ENCODE peak calls at places on chromosomes 1 and 21, in five cellular contexts. One of them, this sample, is unnamed.

GRCh38 chr1:156845055-156845952 is 13.6 kb downstream of the INSRR start:
- DNase-seq in H1: peak; percentile 76
- DNase-seq in IMR-90: no peak
- DNase-seq in H9: peak; percentile 57
- DNase-seq in neuronal stem cell: no peak
- DNase-seq in this sample: no peak

GRCh38 chr1:46102769-46103476 is 29.5 kb downstream of the PIK3R3 start:
- DNase-seq in H1: no peak
- DNase-seq in H9: no peak
- DNase-seq in IMR-90: peak; percentile 29
- DNase-seq in neuronal stem cell: no peak
- DNase-seq in this sample: no peak

GRCh38 chr1:117105003-117105402 is 16.5 kb downstream of the TRIM45 start:
- DNase-seq in H9: no peak
- DNase-seq in IMR-90: peak; percentile 62
- DNase-seq in H1: no peak
- DNase-seq in neuronal stem cell: no peak
- DNase-seq in this sample: peak; percentile 25

GRCh38 chr1:35407743-35408142 is 139.2 kb downstream of the ZMYM4 start:
- DNase-seq in neuronal stem cell: no peak
- DNase-seq in H1: no peak
- DNase-seq in H9: no peak
- DNase-seq in IMR-90: no peak
- DNase-seq in this sample: no peak

GRCh38 chr1:14901371-14901954 is 252.1 kb upstream of the TMEM51 start:
- DNase-seq in IMR-90: no peak
- DNase-seq in H1: no peak
- DNase-seq in H9: no peak
- DNase-seq in neuronal stem cell: no peak
- DNase-seq in this sample: no peak

GRCh38 chr1:228515200-228515834 is 28.1 kb downstream of the RNF187 start:
- DNase-seq in neuronal stem cell: peak; percentile 33
- DNase-seq in IMR-90: peak; percentile 58
- DNase-seq in H9: no peak
- DNase-seq in H1: no peak
- DNase-seq in this sample: peak; percentile 63

GRCh38 chr21:33969600-33969999 is 54.0 kb upstream of the ATP5PO start:
- DNase-seq in IMR-90: no peak
- DNase-seq in H1: peak; percentile 22
- DNase-seq in neuronal stem cell: no peak
- DNase-seq in H9: no peak
- DNase-seq in this sample: no peak

GRCh38 chr1:27575861-27576331 is 28.0 kb downstream of the AHDC1 start:
- DNase-seq in H9: peak; percentile 85
- DNase-seq in neuronal stem cell: no peak
- DNase-seq in IMR-90: no peak
- DNase-seq in H1: peak; percentile 85
- DNase-seq in this sample: peak; percentile 65

GRCh38 chr1:32619701-32620485 is 30.5 kb downstream of the ZBTB8OS start:
- DNase-seq in H1: no peak
- DNase-seq in H9: no peak
- DNase-seq in IMR-90: peak; percentile 29
- DNase-seq in neuronal stem cell: no peak
- DNase-seq in this sample: no peak

GRCh38 chr1:202283379-202283844 is 58.3 kb downstream of the UBE2T start:
- DNase-seq in H1: no peak
- DNase-seq in H9: no peak
- DNase-seq in IMR-90: peak; percentile 75
- DNase-seq in neuronal stem cell: no peak
- DNase-seq in this sample: peak; percentile 87

GRCh38 chr1:100313382-100313781 is 38.9 kb upstream of the CDC14A start:
- DNase-seq in H9: no peak
- DNase-seq in IMR-90: no peak
- DNase-seq in H1: no peak
- DNase-seq in neuronal stem cell: no peak
- DNase-seq in this sample: no peak

GRCh38 chr1:33153650-33154049 is 28.2 kb downstream of the TRIM62 start:
- DNase-seq in H9: no peak
- DNase-seq in H1: no peak
- DNase-seq in neuronal stem cell: no peak
- DNase-seq in IMR-90: peak; percentile 28
- DNase-seq in this sample: no peak

GRCh38 chr1:153384996-153385580 is 5.8 kb downstream of the S100A8 start:
- DNase-seq in IMR-90: no peak
- DNase-seq in neuronal stem cell: no peak
- DNase-seq in H9: peak; percentile 5
- DNase-seq in H1: peak; percentile 10
- DNase-seq in this sample: no peak

GRCh38 chr1:188128761-188129160 is 1300.0 kb downstream of the PLA2G4A start:
- DNase-seq in neuronal stem cell: no peak
- DNase-seq in H9: peak; percentile 30
- DNase-seq in IMR-90: peak; percentile 41
- DNase-seq in H1: peak; percentile 40
- DNase-seq in this sample: peak; percentile 58

GRCh38 chr1:78032964-78033796 is 12.6 kb upstream of the GIPC2 start:
- DNase-seq in H9: no peak
- DNase-seq in IMR-90: no peak
- DNase-seq in H1: no peak
- DNase-seq in neuronal stem cell: no peak
- DNase-seq in this sample: no peak

GRCh38 chr21:27570306-27570868 is 603.5 kb upstream of the ADAMTS5 start:
- DNase-seq in neuronal stem cell: no peak
- DNase-seq in H9: no peak
- DNase-seq in H1: no peak
- DNase-seq in IMR-90: peak; percentile 94
- DNase-seq in this sample: peak; percentile 61

GRCh38 chr21:43829575-43830119 is 35.4 kb upstream of the AGPAT3 start:
- DNase-seq in neuronal stem cell: no peak
- DNase-seq in IMR-90: no peak
- DNase-seq in H1: no peak
- DNase-seq in H9: no peak
- DNase-seq in this sample: no peak

GRCh38 chr1:6614953-6615785 is 1.6 kb downstream of the PHF13 start:
- DNase-seq in H9: no peak
- DNase-seq in IMR-90: no peak
- DNase-seq in H1: no peak
- DNase-seq in neuronal stem cell: no peak
- DNase-seq in this sample: no peak

GRCh38 chr1:164772635-164773034 is 213.7 kb downstream of the PBX1 start:
- DNase-seq in H1: no peak
- DNase-seq in neuronal stem cell: no peak
- DNase-seq in H9: no peak
- DNase-seq in IMR-90: peak; percentile 97
- DNase-seq in this sample: peak; percentile 94

GRCh38 chr21:38909929-38910328 is 104.2 kb downstream of the ETS2 start:
- DNase-seq in H1: no peak
- DNase-seq in IMR-90: no peak
- DNase-seq in neuronal stem cell: no peak
- DNase-seq in H9: no peak
- DNase-seq in this sample: no peak

GRCh38 chr1:88239205-88239604 is 444.9 kb upstream of the PKN2 start:
- DNase-seq in neuronal stem cell: no peak
- DNase-seq in H9: no peak
- DNase-seq in IMR-90: no peak
- DNase-seq in H1: no peak
- DNase-seq in this sample: no peak

GRCh38 chr1:61640531-61641125 is 84.3 kb downstream of the TM2D1 start:
- DNase-seq in H1: no peak
- DNase-seq in H9: no peak
- DNase-seq in neuronal stem cell: no peak
- DNase-seq in IMR-90: no peak
- DNase-seq in this sample: no peak

GRCh38 chr1:172002725-172003345 is 161.5 kb downstream of the DNM3 start:
- DNase-seq in H9: no peak
- DNase-seq in H1: no peak
- DNase-seq in neuronal stem cell: peak; percentile 17
- DNase-seq in IMR-90: peak; percentile 73
- DNase-seq in this sample: peak; percentile 68

GRCh38 chr1:39720094-39720999 is 18.3 kb upstream of the PPIE start:
- DNase-seq in IMR-90: peak; percentile 66
- DNase-seq in H9: no peak
- DNase-seq in H1: no peak
- DNase-seq in neuronal stem cell: no peak
- DNase-seq in this sample: peak; percentile 85

GRCh38 chr21:46144464-46145070 is 10.8 kb downstream of the FTCD start:
- DNase-seq in H9: no peak
- DNase-seq in H1: no peak
- DNase-seq in neuronal stem cell: no peak
- DNase-seq in IMR-90: no peak
- DNase-seq in this sample: no peak

GRCh38 chr1:26224606-26225005 is 9.4 kb upstream of the CEP85 start:
- DNase-seq in neuronal stem cell: no peak
- DNase-seq in IMR-90: no peak
- DNase-seq in H1: no peak
- DNase-seq in H9: no peak
- DNase-seq in this sample: no peak

GRCh38 chr1:180204231-180204630 is 25.8 kb upstream of the LHX4 start:
- DNase-seq in IMR-90: no peak
- DNase-seq in neuronal stem cell: no peak
- DNase-seq in H1: no peak
- DNase-seq in H9: no peak
- DNase-seq in this sample: no peak

GRCh38 chr1:31264790-31265386 is 25.2 kb upstream of the NKAIN1 start:
- DNase-seq in IMR-90: no peak
- DNase-seq in neuronal stem cell: no peak
- DNase-seq in H9: no peak
- DNase-seq in H1: no peak
- DNase-seq in this sample: no peak

GRCh38 chr1:80529546-80529945 is 1271.2 kb upstream of the ADGRL2 start:
- DNase-seq in IMR-90: no peak
- DNase-seq in H9: no peak
- DNase-seq in neuronal stem cell: no peak
- DNase-seq in H1: no peak
- DNase-seq in this sample: no peak

GRCh38 chr1:226104671-226105121 is 42.2 kb downstream of the H3-3A start:
- DNase-seq in H1: no peak
- DNase-seq in H9: no peak
- DNase-seq in neuronal stem cell: no peak
- DNase-seq in IMR-90: peak; percentile 52
- DNase-seq in this sample: no peak

GRCh38 chr1:5125208-5125607 is 470.8 kb downstream of the AJAP1 start:
- DNase-seq in H1: no peak
- DNase-seq in IMR-90: no peak
- DNase-seq in neuronal stem cell: no peak
- DNase-seq in H9: no peak
- DNase-seq in this sample: no peak

GRCh38 chr1:53956308-53957168 is 10.4 kb downstream of the LRRC42 start:
- DNase-seq in IMR-90: no peak
- DNase-seq in neuronal stem cell: no peak
- DNase-seq in H9: no peak
- DNase-seq in H1: no peak
- DNase-seq in this sample: peak; percentile 33
- H3K4ac ChIP-seq in IMR-90: peak overlapping the region; percentile 93
- H3K4ac ChIP-seq in neuronal stem cell: no peak overlapping the region
- H3K4ac ChIP-seq in H9: no peak overlapping the region
- H3K4ac ChIP-seq in H1: no peak overlapping the region
- H3K4ac ChIP-seq in this sample: no peak overlapping the region

GRCh38 chr1:162497723-162498441 is at the start of gene UHMK1:
- DNase-seq in H9: peak; percentile 89
- DNase-seq in H1: peak; percentile 79
- DNase-seq in IMR-90: peak; percentile 87
- DNase-seq in neuronal stem cell: peak; percentile 85
- DNase-seq in this sample: peak; percentile 94
- H4K8ac ChIP-seq in H9: no peak within 1 kb of the TSS
- H4K8ac ChIP-seq in H1: peak within 1 kb of the TSS; percentile 97
- H4K8ac ChIP-seq in IMR-90: peak within 1 kb of the TSS; percentile 80
- H4K8ac ChIP-seq in neuronal stem cell: peak within 1 kb of the TSS; percentile 92
- H4K8ac ChIP-seq in this sample: peak within 1 kb of the TSS; percentile 99

DNA sequence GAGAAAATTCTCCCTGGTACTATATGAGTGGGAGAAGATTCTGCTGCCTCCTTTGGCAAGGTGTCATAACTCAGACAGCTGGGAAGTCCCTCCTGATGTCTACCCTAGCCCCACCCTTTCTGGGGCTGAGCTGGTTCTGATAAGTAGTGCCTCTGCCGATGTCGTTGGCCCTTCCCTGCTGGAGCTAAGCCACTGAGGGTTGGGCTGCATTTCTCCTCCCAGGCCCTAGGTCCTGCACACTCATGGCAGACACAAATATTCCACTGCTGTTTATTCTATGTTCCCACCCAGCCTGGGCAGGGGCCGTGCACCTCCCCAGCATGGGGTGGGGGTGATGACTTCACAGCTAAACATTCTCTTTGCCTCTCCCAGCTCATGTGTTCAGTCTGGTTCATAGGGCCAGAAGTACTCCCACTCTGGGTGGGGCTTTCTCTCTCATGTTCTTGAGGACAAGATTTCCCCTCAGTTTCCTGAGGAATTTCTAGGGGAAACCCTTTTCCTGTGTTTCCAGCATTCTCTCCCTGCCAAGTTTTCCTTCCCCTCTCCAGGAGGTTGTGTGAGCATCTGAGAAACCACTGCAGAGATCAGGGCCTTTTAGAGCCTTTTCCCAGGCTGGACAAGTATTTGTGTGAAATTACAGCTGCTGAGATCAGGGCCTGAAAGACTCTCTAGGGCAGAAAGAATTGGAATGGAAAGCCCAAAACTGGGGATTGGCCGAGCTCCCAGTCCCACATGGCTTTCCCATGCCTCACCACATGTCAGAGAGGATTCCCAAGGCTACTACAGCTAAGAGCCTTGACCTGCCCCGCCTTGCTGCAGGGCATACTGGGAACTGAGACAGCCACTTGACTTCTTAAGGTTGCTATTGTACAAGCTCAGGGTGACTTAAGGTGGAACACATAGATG is 66.2 kb downstream of the ATP2B4 start:
- DNase-seq in H9: no peak
- DNase-seq in IMR-90: peak; percentile 96
- DNase-seq in neuronal stem cell: no peak
- DNase-seq in H1: no peak
- DNase-seq in this sample: peak; percentile 98
- H3K4ac ChIP-seq in H9: no peak overlapping the region
- H3K4ac ChIP-seq in IMR-90: peak overlapping the region; percentile 85
- H3K4ac ChIP-seq in neuronal stem cell: no peak overlapping the region
- H3K4ac ChIP-seq in H1: no peak overlapping the region
- H3K4ac ChIP-seq in this sample: no peak overlapping the region

GRCh38 chr1:185626344-185626743 is 107.8 kb upstream of the HMCN1 start:
- DNase-seq in H9: no peak
- DNase-seq in H1: no peak
- DNase-seq in neuronal stem cell: no peak
- DNase-seq in IMR-90: no peak
- DNase-seq in this sample: no peak

GRCh38 chr1:185628102-185628501 is 106.1 kb upstream of the HMCN1 start:
- DNase-seq in neuronal stem cell: no peak
- DNase-seq in H1: no peak
- DNase-seq in IMR-90: no peak
- DNase-seq in H9: no peak
- DNase-seq in this sample: no peak

GRCh38 chr1:185632659-185633428 is 101.3 kb upstream of the HMCN1 start:
- DNase-seq in neuronal stem cell: no peak
- DNase-seq in H9: no peak
- DNase-seq in H1: no peak
- DNase-seq in IMR-90: peak; percentile 34
- DNase-seq in this sample: peak; percentile 61

DNA sequence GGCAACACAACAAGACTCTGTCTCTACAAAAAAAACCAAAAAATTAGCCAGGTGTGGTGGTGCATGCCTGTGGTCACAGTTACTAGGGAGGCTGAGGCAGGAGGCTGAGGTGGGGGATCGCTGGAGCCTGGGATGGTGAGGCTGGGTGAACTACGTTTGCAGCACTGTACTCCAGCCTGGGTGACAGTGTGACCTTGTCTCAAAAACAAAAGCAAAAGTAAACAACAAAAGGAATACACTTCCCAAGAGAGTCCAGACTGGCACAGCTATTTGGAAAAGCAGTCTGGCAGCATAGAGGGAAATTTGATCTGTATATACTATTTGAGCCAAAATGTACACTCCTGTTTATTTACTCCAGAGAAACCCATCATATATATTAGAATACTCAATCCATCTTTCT is 107.1 kb upstream of the HMCN1 start:
- DNase-seq in H1: no peak
- DNase-seq in IMR-90: no peak
- DNase-seq in H9: no peak
- DNase-seq in neuronal stem cell: no peak
- DNase-seq in this sample: no peak
- H4K8ac ChIP-seq in H1: no peak overlapping the region
- H4K8ac ChIP-seq in IMR-90: no peak overlapping the region
- H4K8ac ChIP-seq in H9: no peak overlapping the region
- H4K8ac ChIP-seq in neuronal stem cell: no peak overlapping the region
- H4K8ac ChIP-seq in this sample: no peak overlapping the region

This sample was measured in mesenchymal stem cell.